ENCODE peak calls at places on chromosomes 12 and 14, in four cellular contexts. G is gastrocnemius medialis, P is A549, Q is tibial artery. L is an unnamed sample.
A peak's percentile ranks its signal among the peaks of the same experiment; 100 is the strongest.

GRCh38 chr12:113332688-113333087 is 2.2 kb downstream of the SLC8B1 start:
- DNase-seq in G (no peak), P (no peak), Q (no peak), L (no peak)

GRCh38 chr12:113242018-113242418 is 20.8 kb downstream of the TPCN1 start:
- DNase-seq in G (peak; percentile 92), P (no peak), Q (no peak), L (peak; percentile 75)

GRCh38 chr12:20599757-20600156 is 95.4 kb upstream of the SLCO1C1 start:
- DNase-seq in G (no peak), P (no peak), Q (no peak), L (no peak)

GRCh38 chr12:13417516-13417915 is 221.0 kb downstream of the EMP1 start:
- DNase-seq in G (no peak), P (no peak), Q (no peak), L (no peak)

GRCh38 chr14:51527073-51527472 is 124.6 kb upstream of the FRMD6 start:
- DNase-seq in G (no peak), P (no peak), Q (no peak), L (no peak)

GRCh38 chr14:30972882-30973582 is 52.4 kb upstream of the AP4S1 start:
- DNase-seq in G (no peak), P (no peak), Q (no peak), L (no peak)

GRCh38 chr14:95290769-95291440 is 28.8 kb downstream of the CLMN start:
- DNase-seq in G (peak; percentile 81), P (no peak), Q (no peak), L (peak; percentile 36)

GRCh38 chr12:80187660-80188090 is 88.3 kb downstream of the OTOGL start:
- DNase-seq in G (peak; percentile 51), P (no peak), Q (no peak), L (no peak)

GRCh38 chr12:48070731-48071130 is 35.1 kb downstream of the SENP1 start:
- DNase-seq in G (no peak), P (no peak), Q (no peak), L (no peak)

GRCh38 chr14:87332001-87332400 is 661.0 kb downstream of the GALC start:
- DNase-seq in G (no peak), P (no peak), Q (no peak), L (peak; percentile 32)

GRCh38 chr14:54689928-54690327 is 123.0 kb downstream of the SAMD4A start:
- DNase-seq in G (no peak), P (no peak), Q (no peak), L (no peak)

GRCh38 chr12:121894633-121895032 is 6.0 kb downstream of the PSMD9 start:
- DNase-seq in G (no peak), P (peak; percentile 72), Q (no peak), L (no peak)

GRCh38 chr12:65123435-65124063 is 2.4 kb upstream of the WIF1 start:
- DNase-seq in G (no peak), P (peak; percentile 51), Q (no peak), L (peak; percentile 6)

GRCh38 chr12:69739287-69740191 is 879 bp downstream of the RAB3IP start:
- DNase-seq in G (peak; percentile 24), P (peak; percentile 48), Q (peak; percentile 40), L (peak; percentile 34)

GRCh38 chr14:105700622-105701288 is 174.4 kb downstream of the TMEM121 start:
- DNase-seq in G (no peak), P (no peak), Q (no peak), L (peak; percentile 20)

GRCh38 chr12:39103552-39104165 is 198.3 kb upstream of the CPNE8 start:
- DNase-seq in G (no peak), P (peak; percentile 75), Q (no peak), L (peak; percentile 80)

GRCh38 chr14:93033983-93034670 is 81.6 kb downstream of the ITPK1 start:
- DNase-seq in G (no peak), P (no peak), Q (no peak), L (no peak)

GRCh38 chr14:99879401-99880295 is 86.4 kb downstream of the EML1 start:
- DNase-seq in G (no peak), P (no peak), Q (no peak), L (peak; percentile 30)

GRCh38 chr12:131928080-131928764 is 854 bp upstream of the PUS1 start:
- DNase-seq in G (no peak), P (peak; percentile 46), Q (no peak), L (no peak)

GRCh38 chr12:131929530-131930456 is 717 bp downstream of the PUS1 start:
- DNase-seq in G (no peak), P (peak; percentile 41), Q (no peak), L (peak; percentile 28)

GRCh38 chr12:131928765-131929529 is at the start of gene PUS1:
- DNase-seq in G (peak; percentile 94), P (peak; percentile 97), Q (peak; percentile 91), L (peak; percentile 98)

GRCh38 chr12:131933387-131933786 is 4.3 kb downstream of the PUS1 start:
- DNase-seq in G (no peak), P (no peak), Q (no peak), L (no peak)

GRCh38 chr12:131930510-131930909 is 1.4 kb downstream of the PUS1 start:
- DNase-seq in G (no peak), P (no peak), Q (no peak), L (no peak)
- H3K27ac ChIP-seq in G (no peak overlapping the region), P (peak overlapping the region; percentile 98), Q (no peak overlapping the region), L (peak overlapping the region; percentile 79)

DNA sequence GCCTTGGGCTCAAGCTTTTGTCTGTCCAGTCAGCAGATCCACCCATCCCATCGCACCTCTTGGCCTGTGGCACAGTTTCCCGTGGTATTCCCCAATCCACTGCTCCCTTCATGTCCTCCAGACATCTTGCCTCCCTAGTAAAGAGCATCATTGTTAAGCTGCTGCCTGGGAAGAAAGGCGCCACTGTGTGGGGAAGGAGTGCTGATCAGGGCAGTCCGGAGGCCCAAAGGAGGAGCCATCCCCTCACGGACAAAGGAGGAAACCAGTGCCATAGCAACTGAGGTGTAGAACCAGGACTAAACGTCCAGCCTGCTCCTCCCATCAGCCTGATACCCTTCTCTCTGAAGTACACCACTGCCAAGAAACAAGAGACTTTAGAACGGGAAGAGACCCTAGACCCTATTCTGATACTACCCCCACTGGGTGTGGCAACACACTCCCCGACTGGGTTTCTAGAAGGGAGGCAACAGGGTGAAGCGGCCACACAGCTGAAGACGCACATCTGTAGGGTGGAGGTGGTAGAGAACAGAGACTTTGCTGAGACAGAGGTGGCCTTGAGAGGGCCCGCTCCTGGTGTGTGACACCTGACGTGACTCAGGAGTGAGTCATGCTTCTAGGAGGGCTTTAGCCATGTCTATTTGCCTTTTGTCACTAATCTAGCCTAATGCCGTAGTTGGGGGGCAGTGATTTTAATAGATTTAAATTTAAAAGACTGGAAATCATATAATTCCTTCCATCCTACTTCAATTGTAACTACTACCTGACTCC is 185.0 kb downstream of the DPF3 start:
- DNase-seq in G (no peak), P (no peak), Q (no peak), L (peak; percentile 11)
- TF ChIP-seq CTCF in G (no peak), P (no peak), Q (no peak), L (no peak)

DNA sequence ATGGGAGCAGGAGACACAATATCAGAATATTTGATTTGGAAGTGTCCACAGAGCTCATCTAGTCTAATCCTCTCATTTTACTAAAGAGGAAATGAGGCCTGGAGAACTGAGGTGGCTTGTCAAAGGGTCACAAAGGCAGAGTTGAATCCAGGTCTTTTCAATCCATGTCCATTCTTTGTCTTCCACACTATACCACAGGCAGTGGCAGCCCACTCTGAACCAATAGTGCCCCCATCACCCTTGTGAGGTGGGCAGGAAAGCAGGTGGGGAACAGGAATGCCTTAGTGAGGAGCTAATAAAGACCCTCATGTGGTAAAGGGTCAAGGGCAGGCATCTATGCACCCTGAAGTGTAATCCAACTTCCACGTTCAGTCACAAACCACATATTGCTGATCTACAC is 134.8 kb upstream of the EGLN3 start:
- DNase-seq in G (no peak), P (no peak), Q (no peak), L (no peak)
- H3K27ac ChIP-seq in G (peak overlapping the region; percentile 73), P (no peak overlapping the region), Q (no peak overlapping the region), L (no peak overlapping the region)

GRCh38 chr12:5622280-5622679 is 190.4 kb downstream of the NTF3 start:
- DNase-seq in G (no peak), P (no peak), Q (peak; percentile 76), L (no peak)

GRCh38 chr12:5621329-5621728 is 189.4 kb downstream of the NTF3 start:
- DNase-seq in G (no peak), P (no peak), Q (no peak), L (no peak)

GRCh38 chr12:5623411-5623810 is 191.5 kb downstream of the NTF3 start:
- DNase-seq in G (no peak), P (no peak), Q (no peak), L (no peak)

GRCh38 chr12:5619628-5620027 is 187.7 kb downstream of the NTF3 start:
- DNase-seq in G (no peak), P (no peak), Q (no peak), L (no peak)

DNA sequence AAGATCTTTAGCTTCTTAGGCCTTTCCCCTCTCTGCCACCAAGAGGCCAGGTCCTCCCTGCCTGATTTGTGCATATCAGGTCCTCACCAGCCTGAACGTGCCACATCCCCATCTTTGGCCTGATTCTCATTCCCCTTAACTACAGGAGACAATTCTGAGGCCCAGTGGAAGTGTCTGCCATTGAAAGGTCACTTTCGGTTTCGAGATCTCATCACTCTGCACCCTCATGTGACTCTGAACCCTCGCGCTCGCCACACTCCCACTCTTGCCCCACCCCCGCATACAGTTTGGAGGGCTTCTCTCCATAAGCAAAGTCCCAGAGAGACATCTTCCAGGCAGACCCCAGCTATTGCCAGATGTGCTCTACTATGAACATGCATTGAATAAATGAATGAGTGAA is 189.0 kb downstream of the NTF3 start:
- DNase-seq in G (no peak), P (no peak), Q (no peak), L (no peak)
- TF ChIP-seq CTCF in G (no peak), P (no peak), Q (no peak), L (no peak)

DNA sequence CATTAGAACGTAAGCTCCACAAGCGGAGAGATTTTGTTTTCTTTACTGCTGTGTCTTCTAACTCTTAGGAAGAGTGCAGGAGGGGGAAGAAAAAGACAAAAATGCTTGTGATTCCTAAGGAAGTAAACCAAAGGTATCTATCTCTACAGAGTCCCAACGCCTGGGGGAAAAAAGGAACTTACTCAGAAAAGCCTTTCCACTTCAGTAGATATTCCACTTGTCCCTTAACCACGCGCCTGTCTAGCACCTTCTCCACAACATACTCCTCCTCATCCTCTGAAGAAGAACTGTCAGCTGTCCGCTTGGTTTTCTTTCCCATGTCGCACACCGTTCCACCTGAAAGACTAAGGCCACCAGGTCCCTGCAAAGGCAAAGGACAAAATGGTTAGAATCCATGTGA is 22.6 kb downstream of the CBX5 start:
- DNase-seq in G (no peak), P (no peak), Q (no peak), L (no peak)
- H3K27ac ChIP-seq in G (no peak overlapping the region), P (no peak overlapping the region), Q (peak overlapping the region; percentile 70), L (no peak overlapping the region)